ENCODE peak calls at places on chromosome 21, in seven cellular contexts. W is testis; B is upper lobe of right lung; T is IMR-90; Y is activated CD8-positive, alpha-beta T cell treated with anti-CD3 and anti-CD28 coated beads for 36 hours; N is HFFc6; P is B cell. Z is an unnamed sample.

GRCh38 chr21:44974676-44975075 is 34.8 kb downstream of the SLX9 start:
- DNase-seq in N (no peak), Y (no peak), T (no peak), W (no peak), P (no peak), B (no peak), Z (no peak)

GRCh38 chr21:41458121-41458520 is 32.1 kb downstream of the MX1 start:
- DNase-seq in W (no peak), P (no peak), N (no peak), Y (no peak), B (no peak), T (peak), Z (no peak)

GRCh38 chr21:41966341-41966833 is 12.6 kb upstream of the C2CD2 start:
- DNase-seq in Y (no peak), T (peak), P (no peak), N (peak), W (no peak), B (no peak), Z (no peak)

GRCh38 chr21:42159560-42160110 is 59.3 kb upstream of the ABCG1 start:
- DNase-seq in N (no peak), B (peak), P (no peak), T (no peak), Y (no peak), W (no peak), Z (no peak)

GRCh38 chr21:34544032-34544496 is 32.1 kb upstream of the KCNE1 start:
- DNase-seq in W (peak), Y (peak), T (peak), P (no peak), B (peak), N (peak), Z (peak)

GRCh38 chr21:35025206-35026152 is 23.6 kb downstream of the RUNX1 start:
- DNase-seq in N (no peak), T (no peak), Y (no peak), W (no peak), P (no peak), B (no peak), Z (no peak)

GRCh38 chr21:27134513-27134912 is 167.6 kb upstream of the ADAMTS5 start:
- DNase-seq in B (no peak), Y (no peak), N (no peak), T (peak), P (no peak), W (no peak), Z (no peak)

GRCh38 chr21:38478782-38479181 is 19.5 kb downstream of the ERG start:
- DNase-seq in W (no peak), B (no peak), P (no peak), N (peak), T (peak), Y (peak), Z (no peak)

GRCh38 chr21:17388226-17388625 is 124.6 kb upstream of the CXADR start:
- DNase-seq in N (no peak), B (no peak), Y (no peak), W (no peak), P (no peak), T (no peak), Z (no peak)

GRCh38 chr21:36547464-36547863 is 67.5 kb upstream of the CLDN14 start:
- DNase-seq in Y (no peak), P (no peak), T (no peak), N (no peak), W (peak), B (no peak), Z (no peak)

GRCh38 chr21:10521091-10521598 is at the start of gene TPTE:
- DNase-seq in P (peak), T (no peak), B (no peak), W (peak), Y (no peak), N (no peak), Z (no peak)

GRCh38 chr21:29638138-29638537 is 301.7 kb downstream of the GRIK1 start:
- DNase-seq in T (no peak), P (no peak), B (no peak), N (no peak), W (no peak), Y (no peak), Z (no peak)

GRCh38 chr21:16742116-16742515 is 770.7 kb upstream of the CXADR start:
- DNase-seq in Y (no peak), T (no peak), W (peak), B (no peak), P (no peak), N (no peak), Z (no peak)

GRCh38 chr21:44801468-44802395 is at the start of gene UBE2G2:
- DNase-seq in T (peak), N (peak), W (peak), Y (peak), P (peak), B (peak), Z (peak)

GRCh38 chr21:41953831-41954653 is at the start of gene C2CD2:
- DNase-seq in T (peak), P (peak), W (no peak), Y (peak), N (peak), B (peak), Z (peak)

GRCh38 chr21:41166947-41167346 is 1.0 kb upstream of the BACE2 start:
- DNase-seq in B (no peak), Y (no peak), P (no peak), T (no peak), W (peak), N (no peak), Z (no peak)

GRCh38 chr21:41601573-41602371 is 93.8 kb upstream of the TMPRSS2 start:
- DNase-seq in P (no peak), Y (no peak), T (peak), N (peak), B (peak), W (no peak), Z (no peak)

GRCh38 chr21:21715286-21715969 is 717.2 kb downstream of the NCAM2 start:
- DNase-seq in B (no peak), W (no peak), P (no peak), T (peak), N (peak), Y (no peak), Z (no peak)

GRCh38 chr21:34611528-34611927 is 3.4 kb downstream of the RCAN1 start:
- DNase-seq in Y (no peak), W (no peak), P (no peak), B (no peak), N (no peak), T (no peak), Z (no peak)

GRCh38 chr21:38999148-38999547 is 184.1 kb downstream of the PSMG1 start:
- DNase-seq in W (no peak), P (no peak), B (no peak), Y (no peak), N (no peak), T (peak), Z (no peak)

DNA sequence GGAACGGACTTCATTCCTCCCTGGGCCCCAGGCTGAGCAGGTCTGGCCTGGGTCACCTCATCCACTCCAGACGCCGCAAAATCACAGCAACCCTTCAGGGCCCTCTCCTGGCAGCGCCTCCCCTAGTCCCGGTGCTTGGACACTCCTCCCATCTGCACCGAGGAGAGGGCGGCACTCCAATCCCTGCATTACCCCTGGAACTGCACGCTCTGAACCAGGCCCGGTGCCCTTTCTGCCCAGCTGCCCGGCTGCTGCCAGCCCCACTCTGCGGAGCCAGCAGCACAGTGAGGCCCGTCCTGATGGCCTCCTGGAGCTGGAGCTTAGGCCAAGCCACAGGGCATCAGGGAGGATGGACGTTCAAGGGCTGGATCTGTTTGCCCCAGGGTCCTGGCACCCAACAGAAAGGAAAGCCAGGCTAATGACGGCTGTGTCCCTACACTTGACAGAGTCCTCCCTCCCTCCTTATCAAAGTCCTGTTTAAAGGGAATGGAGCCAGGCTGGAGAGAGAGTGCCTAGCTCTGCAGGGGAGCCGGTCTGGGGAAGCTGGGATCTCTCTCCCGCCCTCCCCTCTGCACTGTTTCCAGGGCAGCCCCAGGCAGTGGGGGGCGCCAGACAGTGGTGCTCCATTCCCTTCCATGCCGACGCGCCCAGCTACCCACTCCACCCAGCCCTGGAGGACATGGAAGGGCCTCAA is 12.7 kb downstream of the COL6A2 start:
- DNase-seq in T (no peak), B (peak), P (peak), Y (no peak), W (peak), N (no peak), Z (no peak)
- TF ChIP-seq CTCF in T (no peak), B (no peak), P (no peak), Y (no peak), W (no peak), N (no peak), Z (no peak)

GRCh38 chr21:32163386-32163785 is 115.5 kb downstream of the MIS18A start:
- DNase-seq in P (no peak), B (no peak), Y (no peak), T (no peak), W (no peak), N (no peak), Z (no peak)
- TF ChIP-seq CTCF in P (no peak), B (no peak), Y (no peak), T (no peak), W (no peak), N (no peak), Z (no peak)

GRCh38 chr21:25360593-25360992 is 246.7 kb downstream of the MRPL39 start:
- DNase-seq in W (no peak), N (peak), P (no peak), B (no peak), T (no peak), Y (peak), Z (no peak)
- TF ChIP-seq CTCF in W (peak), N (peak), P (peak), B (peak), T (peak), Y (peak), Z (peak)

DNA sequence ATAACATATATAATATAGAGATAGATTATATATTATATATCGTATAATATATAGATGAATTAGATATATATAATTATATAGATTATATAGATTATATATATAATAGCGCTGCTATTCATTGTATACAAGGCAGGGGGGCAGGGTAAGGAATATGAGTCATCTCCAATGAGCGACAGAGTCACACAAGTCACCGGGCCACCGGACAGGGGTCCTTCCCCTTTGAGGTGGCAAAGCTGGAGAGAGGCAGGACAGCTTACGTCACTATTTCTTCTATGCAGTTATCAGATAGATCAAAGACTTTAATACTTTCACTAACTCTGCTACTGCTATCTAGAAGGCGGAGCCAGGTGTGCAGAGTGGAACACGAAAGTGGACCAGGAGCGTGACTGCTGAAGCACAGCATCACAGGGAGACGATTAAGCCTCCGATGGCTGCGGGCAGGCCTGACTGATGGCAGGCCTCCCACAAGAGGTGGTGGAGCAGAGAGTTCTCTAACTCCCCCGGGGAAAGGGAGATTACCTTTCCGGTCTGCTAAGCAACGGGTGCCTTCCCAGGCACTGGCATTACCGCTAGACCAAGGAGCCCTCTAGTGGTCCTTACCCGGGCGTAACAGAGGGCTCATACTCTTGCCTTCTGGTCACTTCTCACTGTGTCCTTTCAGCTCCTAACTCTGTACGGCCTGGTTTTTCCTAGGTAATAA is 2154.7 kb downstream of the MRPL39 start:
- DNase-seq in B (peak), P (no peak), W (peak), N (no peak), Y (peak), T (no peak), Z (no peak)
- TF ChIP-seq CTCF in B (peak), P (peak), W (no peak), N (no peak), Y (no peak), T (no peak), Z (no peak)

Z was measured in GM20000.